ENCODE peak calls at places on chromosomes 3 and 15, in seven cellular contexts. M is uterus, E is testis, A is heart left ventricle, V is Peyer's patch, W is tibial nerve, T is stomach. S is an unnamed sample. For H3K36me3, the result is how much of the 10 kb centered on the place peaks cover.

GRCh38 chr3:16738451-16738850 is 133.2 kb upstream of the DAZL start:
- DNase-seq in E (no peak), W (no peak), V (no peak), A (no peak), T (no peak), M (no peak), S (no peak)

GRCh38 chr3:105960381-105960780 is 91.6 kb upstream of the CBLB start:
- DNase-seq in A (no peak), T (no peak), E (peak), V (no peak), M (no peak), W (no peak), S (no peak)

GRCh38 chr15:89305395-89305794 is 29.2 kb downstream of the POLG start:
- DNase-seq in E (no peak), M (no peak), T (no peak), W (no peak), A (no peak), V (no peak), S (no peak)

GRCh38 chr15:67880651-67881182 is 40.9 kb upstream of the RNU6-1 start:
- DNase-seq in V (no peak), A (peak), M (peak), W (no peak), E (no peak), T (peak), S (no peak)

GRCh38 chr15:37014137-37014536 is 86.2 kb downstream of the MEIS2 start:
- DNase-seq in M (no peak), V (no peak), A (no peak), W (no peak), E (no peak), T (no peak), S (no peak)

GRCh38 chr15:62896969-62897486 is 145.5 kb upstream of the TPM1 start:
- DNase-seq in V (peak), M (peak), W (peak), A (peak), E (peak), T (peak), S (peak)

GRCh38 chr3:4712109-4712508 is 219.0 kb downstream of the ITPR1 start:
- DNase-seq in E (no peak), W (no peak), M (peak), A (no peak), T (no peak), V (no peak), S (no peak)

GRCh38 chr15:51775967-51776816 is 24.8 kb downstream of the TMOD2 start:
- DNase-seq in M (peak), A (no peak), T (peak), W (no peak), E (peak), V (no peak), S (no peak)

GRCh38 chr15:87123676-87124382 is 1044.2 kb downstream of the AGBL1 start:
- DNase-seq in T (no peak), W (no peak), A (no peak), M (no peak), E (peak), V (no peak), S (no peak)

GRCh38 chr3:195221876-195222617 is 48.9 kb downstream of the XXYLT1 start:
- DNase-seq in A (no peak), M (peak), W (no peak), T (no peak), V (peak), E (no peak), S (no peak)

GRCh38 chr3:188345223-188345622 is 191.3 kb downstream of the LPP start:
- DNase-seq in E (no peak), W (no peak), V (no peak), T (no peak), M (no peak), A (no peak), S (no peak)

GRCh38 chr3:112745567-112746248 is 101.0 kb downstream of the CD200R1L start:
- DNase-seq in W (no peak), V (no peak), E (no peak), A (no peak), M (no peak), T (no peak), S (no peak)

GRCh38 chr15:38012894-38013293 is 78.5 kb downstream of the TMCO5A start:
- DNase-seq in T (no peak), A (no peak), E (no peak), W (no peak), V (no peak), M (no peak), S (no peak)

GRCh38 chr15:52139599-52140462 is 27.3 kb upstream of the BCL2L10 start:
- DNase-seq in A (peak), W (peak), V (peak), M (peak), E (peak), T (peak), S (peak)

GRCh38 chr15:80892414-80892813 is 97.2 kb downstream of the MESD start:
- DNase-seq in M (no peak), A (no peak), E (no peak), W (no peak), V (no peak), T (no peak), S (no peak)

GRCh38 chr3:13024274-13024863 is 48.9 kb downstream of the IQSEC1 start:
- DNase-seq in T (no peak), M (no peak), E (no peak), W (no peak), V (no peak), A (no peak), S (no peak)

GRCh38 chr3:190384241-190384863 is 3.6 kb upstream of the CLDN16 start:
- DNase-seq in V (no peak), M (no peak), W (no peak), E (peak), A (peak), T (peak), S (no peak)

GRCh38 chr15:39281094-39281493 is 299.8 kb upstream of the THBS1 start:
- DNase-seq in E (no peak), A (no peak), T (no peak), V (no peak), W (no peak), M (no peak), S (no peak)

GRCh38 chr3:184361532-184361931 is at the start of the genes CLCN2 and POLR2H:
- DNase-seq in V (peak), M (peak), W (no peak), E (peak), A (peak), T (peak), S (no peak)

GRCh38 chr3:133970916-133971315 is 58.8 kb downstream of the SLCO2A1 start:
- DNase-seq in A (no peak), T (no peak), V (no peak), M (no peak), W (no peak), E (no peak), S (no peak)

GRCh38 chr3:16103472-16103871 is 71.0 kb upstream of the GALNT15 start:
- DNase-seq in T (no peak), M (no peak), E (no peak), A (no peak), V (no peak), W (no peak), S (no peak)

GRCh38 chr15:95839367-95839782 is 491.1 kb upstream of the NR2F2 start:
- DNase-seq in T (no peak), E (no peak), V (no peak), M (no peak), W (no peak), A (no peak), S (no peak)

GRCh38 chr15:70100495-70101331 is 3.0 kb upstream of the TLE3 start:
- DNase-seq in W (no peak), A (peak), M (peak), E (peak), V (peak), T (peak), S (no peak)

GRCh38 chr3:129277829-129278271 is 820 bp upstream of the HMCES start:
- DNase-seq in W (no peak), V (no peak), T (no peak), A (no peak), E (peak), M (no peak), S (no peak)

GRCh38 chr3:187223799-187224198 is 26.5 kb downstream of the RTP1 start:
- DNase-seq in E (no peak), V (no peak), W (no peak), M (no peak), A (no peak), T (no peak), S (no peak)

GRCh38 chr3:101829066-101829830 is 20.1 kb upstream of the NFKBIZ start:
- DNase-seq in T (peak), A (peak), V (no peak), E (peak), M (peak), W (peak), S (peak)

GRCh38 chr3:66392512-66392911 is 108.3 kb downstream of the LRIG1 start:
- DNase-seq in A (no peak), E (peak), M (no peak), W (no peak), V (no peak), T (no peak), S (no peak)

GRCh38 chr3:23663661-23664186 is 142.0 kb upstream of the UBE2E1 start:
- DNase-seq in E (no peak), T (no peak), A (no peak), V (no peak), W (no peak), M (no peak), S (no peak)

GRCh38 chr15:27704939-27705514 is 394.1 kb downstream of the OCA2 start:
- DNase-seq in V (no peak), M (no peak), W (no peak), T (no peak), A (no peak), E (no peak), S (no peak)

GRCh38 chr3:72301779-72302178 is 516.8 kb upstream of the PROK2 start:
- DNase-seq in E (no peak), M (no peak), T (peak), W (no peak), A (no peak), V (peak), S (peak)

GRCh38 chr3:38446287-38446686 is 7.4 kb upstream of the ACVR2B start:
- DNase-seq in M (no peak), E (no peak), V (no peak), A (no peak), T (no peak), W (no peak), S (no peak)

GRCh38 chr3:17233398-17233800 is 348.6 kb downstream of the PLCL2 start:
- DNase-seq in E (no peak), A (no peak), M (no peak), T (no peak), W (no peak), V (no peak), S (no peak)

GRCh38 chr3:54703906-54704305 is 224.0 kb downstream of the LRTM1 start:
- DNase-seq in V (no peak), T (no peak), A (no peak), E (no peak), W (no peak), M (no peak), S (no peak)

GRCh38 chr3:11616551-11616950 is 27.2 kb downstream of the VGLL4 start:
- DNase-seq in M (no peak), T (no peak), A (no peak), W (no peak), V (no peak), E (no peak), S (no peak)

GRCh38 chr3:166955549-166955948 is 424.5 kb downstream of the ZBBX start:
- DNase-seq in T (no peak), A (no peak), W (no peak), M (no peak), V (no peak), E (no peak), S (no peak)

GRCh38 chr3:153138267-153139210 is 23.5 kb upstream of the RAP2B start:
- DNase-seq in E (peak), M (peak), A (peak), W (no peak), T (peak), V (peak), S (peak)

GRCh38 chr3:157120071-157120892 is 39.7 kb downstream of the CCNL1 start:
- DNase-seq in A (no peak), E (no peak), W (no peak), T (peak), V (peak), M (no peak), S (no peak)

GRCh38 chr3:22900296-22900695 is 302.8 kb upstream of the UBE2E2 start:
- DNase-seq in W (no peak), E (no peak), A (no peak), T (no peak), V (no peak), M (no peak), S (no peak)

GRCh38 chr15:70354260-70354894 is 256.7 kb upstream of the TLE3 start:
- DNase-seq in T (no peak), V (no peak), M (no peak), W (no peak), E (no peak), A (no peak), S (no peak)

GRCh38 chr3:141292346-141293058 is 60.9 kb downstream of the PXYLP1 start:
- DNase-seq in V (no peak), E (no peak), A (no peak), W (no peak), M (no peak), T (no peak), S (no peak)
- H3K36me3 ChIP-seq in V (under half), E (under half), A (under half), W (under half), M (under half), T (under half), S (under half)

DNA sequence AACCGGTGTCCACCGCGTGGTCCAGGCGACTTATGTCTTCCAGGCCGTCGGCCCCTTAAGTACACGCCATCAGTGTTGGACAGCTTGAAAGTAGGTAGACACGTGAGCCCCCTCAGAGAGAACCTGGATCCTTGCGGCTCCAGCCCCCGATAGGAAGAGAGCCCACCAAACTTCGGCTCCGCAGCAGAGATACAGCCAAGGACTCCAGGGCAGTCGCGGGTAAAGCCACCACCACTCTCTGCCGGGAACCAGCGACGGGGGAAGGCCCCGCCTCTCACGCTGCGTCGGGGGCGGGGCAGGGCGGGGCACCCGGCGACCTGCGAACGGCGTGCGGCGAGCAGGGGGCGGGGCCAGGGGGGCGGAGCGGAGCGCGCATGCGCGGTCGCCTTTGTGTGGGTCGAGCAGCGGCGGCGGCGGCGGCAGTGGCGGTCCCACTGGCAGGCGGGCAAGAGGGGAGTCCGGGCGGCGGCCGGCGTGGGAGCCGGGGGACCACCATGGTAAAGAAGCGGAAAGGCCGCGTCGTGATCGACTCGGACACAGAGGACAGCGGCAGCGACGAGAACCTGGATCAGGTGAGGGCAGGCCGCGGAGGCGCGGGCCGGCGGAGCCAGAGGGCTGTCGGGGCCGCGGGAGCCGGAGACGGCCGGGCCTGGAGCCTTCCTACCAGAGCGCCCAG is at the start of gene RTF1:
- DNase-seq in E (peak), M (peak), A (peak), W (peak), V (peak), T (peak), S (peak)
- TF ChIP-seq POLR2A in E (no peak), M (peak), A (peak), W (peak), V (peak), T (no peak), S (no peak)

GRCh38 chr15:92056875-92057274 is 203.4 kb downstream of the SLCO3A1 start:
- DNase-seq in E (no peak), T (no peak), V (no peak), A (no peak), W (no peak), M (no peak), S (no peak)

GRCh38 chr15:92049290-92050008 is 195.9 kb downstream of the SLCO3A1 start:
- DNase-seq in A (no peak), W (no peak), E (no peak), T (no peak), V (no peak), M (no peak), S (no peak)

GRCh38 chr15:92051726-92052125 is 198.2 kb downstream of the SLCO3A1 start:
- DNase-seq in E (no peak), W (no peak), V (no peak), M (no peak), A (no peak), T (no peak), S (no peak)

GRCh38 chr15:92050220-92050898 is 196.9 kb downstream of the SLCO3A1 start:
- DNase-seq in E (no peak), W (no peak), M (no peak), T (no peak), V (no peak), A (no peak), S (no peak)

DNA sequence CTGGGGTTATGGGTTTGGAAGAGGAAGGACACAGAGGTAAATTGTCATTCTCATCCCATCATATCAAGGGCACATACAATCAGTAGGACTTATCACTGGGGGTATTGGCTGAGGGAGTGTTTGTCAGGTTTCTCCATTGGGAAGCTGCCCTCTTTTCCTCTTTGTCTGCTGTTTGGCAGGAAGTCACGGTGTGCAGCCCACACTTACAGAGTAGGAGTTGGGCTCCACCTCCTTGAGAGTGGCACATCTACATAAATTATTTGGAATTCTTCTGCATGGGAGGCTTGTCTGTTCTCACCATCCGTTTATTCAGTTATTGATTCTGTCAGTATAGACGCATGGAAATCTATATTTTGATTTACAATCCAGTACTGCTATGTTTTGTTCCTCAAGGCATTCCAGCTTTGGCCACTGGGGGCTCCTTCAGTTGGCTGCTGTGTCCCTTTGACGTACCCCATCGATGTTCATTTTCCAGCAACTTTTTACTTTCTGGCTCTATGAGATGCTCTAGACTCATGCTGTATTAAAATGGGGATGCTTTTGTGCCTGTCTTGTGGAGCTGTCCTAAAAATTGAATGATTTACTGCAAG is 200.3 kb downstream of the SLCO3A1 start:
- DNase-seq in A (no peak), T (no peak), M (no peak), E (no peak), V (no peak), W (no peak), S (no peak)
- TF ChIP-seq CTCF in A (no peak), T (peak), M (no peak), E (no peak), V (no peak), W (no peak), S (no peak)

DNA sequence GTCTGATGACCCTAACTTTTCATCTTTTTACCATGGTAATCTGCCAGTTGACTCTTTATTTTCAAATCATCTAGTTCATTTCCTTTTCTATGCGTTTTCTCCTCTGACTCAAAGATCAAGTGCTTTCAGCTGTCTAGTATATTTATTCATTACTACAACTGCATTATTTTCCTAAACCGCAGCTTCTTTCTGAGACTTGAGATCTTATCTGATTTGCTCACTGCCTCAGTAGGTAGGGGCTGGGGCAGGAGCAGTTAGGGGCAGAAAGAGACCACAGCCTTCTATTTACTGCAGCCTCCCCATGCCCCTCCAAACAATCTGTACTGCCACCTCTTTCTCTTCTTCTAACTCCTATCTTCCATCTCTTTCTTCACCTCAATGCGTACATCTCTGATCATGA is 52.1 kb downstream of the MOBP start:
- DNase-seq in W (no peak), E (no peak), V (no peak), A (no peak), T (no peak), M (no peak), S (no peak)
- H3K36me3 ChIP-seq in W (under half), E (under half), V (under half), A (under half), T (under half), M (under half), S (under half)

DNA sequence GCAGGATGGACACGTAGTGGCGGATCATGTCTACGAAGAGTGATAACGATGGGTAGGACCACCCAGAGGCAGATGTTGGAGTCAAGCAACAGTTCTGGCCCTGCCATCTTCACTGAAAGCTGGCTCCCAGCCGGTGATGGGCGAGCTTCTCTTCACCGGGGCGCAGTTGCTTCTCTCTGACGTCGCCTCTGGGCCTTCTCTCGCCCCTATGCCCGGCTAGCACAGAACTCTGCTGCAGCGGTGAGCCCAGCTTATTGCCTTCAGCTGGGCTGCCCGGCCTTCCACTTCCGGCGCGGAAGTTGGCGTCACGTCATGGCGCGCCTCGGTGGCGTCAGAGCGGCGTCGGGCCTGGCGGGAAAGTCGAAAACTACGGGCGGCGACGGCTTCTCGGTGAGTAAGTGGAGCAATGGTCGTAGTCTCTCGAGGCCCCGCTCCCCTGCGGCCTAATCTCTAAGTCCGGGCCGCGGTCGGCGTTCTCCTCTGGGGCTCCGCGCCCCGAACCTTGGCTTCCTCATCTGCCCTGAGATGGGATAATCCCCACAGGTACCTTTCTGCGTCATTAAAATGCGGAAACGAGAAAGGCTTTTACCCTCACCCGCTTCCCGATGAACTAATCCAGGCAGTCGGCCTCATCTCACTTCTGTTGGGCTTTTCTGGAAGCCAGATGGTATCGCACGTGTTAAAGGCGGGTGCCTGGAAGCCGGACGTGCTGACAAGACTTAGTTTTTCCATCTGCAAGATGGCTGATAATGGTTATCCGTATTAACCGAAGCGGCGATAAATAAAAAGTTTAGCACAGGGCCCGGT is at the start of gene FANCD2:
- DNase-seq in A (peak), V (peak), T (peak), W (peak), M (peak), E (peak), S (peak)
- TF ChIP-seq POLR2A in A (peak), V (peak), T (no peak), W (no peak), M (peak), E (peak), S (peak)

GRCh38 chr3:127467386-127467785 is 123.1 kb downstream of the TPRA1 start:
- DNase-seq in M (no peak), E (no peak), T (no peak), V (no peak), A (no peak), W (no peak), S (no peak)
- TF ChIP-seq CTCF in M (no peak), E (no peak), T (no peak), V (no peak), A (no peak), W (no peak), S (no peak)

GRCh38 chr3:121722346-121722745 is 27.2 kb downstream of the GOLGB1 start:
- DNase-seq in A (no peak), M (no peak), V (no peak), T (no peak), E (no peak), W (no peak), S (no peak)
- H3K36me3 ChIP-seq in A (half or more), M (under half), V (under half), T (half or more), E (under half), W (under half), S (under half)

GRCh38 chr3:182980204-182981037 is at the start of gene DCUN1D1:
- DNase-seq in T (peak), E (peak), M (peak), W (peak), V (peak), A (peak), S (peak)
- TF ChIP-seq POLR2A in T (no peak), E (no peak), M (peak), W (peak), V (peak), A (peak), S (no peak)

GRCh38 chr3:169772530-169772950 is 656 bp upstream of the MYNN start:
- DNase-seq in A (peak), V (no peak), W (peak), E (peak), T (peak), M (peak), S (peak)
- TF ChIP-seq CTCF in A (no peak), V (no peak), W (no peak), E (no peak), T (no peak), M (no peak), S (no peak)